ENCODE peak calls at places on chromosomes 11 and 22, in nine cellular contexts. N is heart left ventricle; A is PC-3; L is Peyer's patch; S is pancreas; R is naive thymus-derived CD4-positive, alpha-beta T cell; K is psoas muscle; W is heart right ventricle; P is GM06990. E is an unnamed sample.
A peak's percentile ranks its signal among the peaks of the same experiment; 100 is the strongest.

GRCh38 chr11:3808846-3809623 is 675 bp downstream of the PGAP2 start:
- DNase-seq in P (no peak), N (no peak), R (peak; percentile 31), S (no peak), A (peak; percentile 80), W (no peak), K (no peak), L (peak; percentile 35), E (no peak)

GRCh38 chr11:110928373-110928772 is 216.1 kb upstream of the ARHGAP20 start:
- DNase-seq in K (no peak), S (no peak), A (no peak), W (no peak), N (no peak), P (no peak), L (no peak), R (no peak), E (no peak)

GRCh38 chr22:27492566-27493201 is 308.9 kb downstream of the MN1 start:
- DNase-seq in N (no peak), R (no peak), P (no peak), A (no peak), K (no peak), S (no peak), W (no peak), L (no peak), E (no peak)

GRCh38 chr22:37121887-37122591 is 12.5 kb upstream of the TMPRSS6 start:
- DNase-seq in N (no peak), K (no peak), L (peak; percentile 88), R (peak; percentile 94), A (peak; percentile 56), W (no peak), S (no peak), P (peak; percentile 70), E (peak; percentile 56)

GRCh38 chr22:43745783-43746356 is 66.2 kb downstream of the EFCAB6 start:
- DNase-seq in L (no peak), P (no peak), A (no peak), S (no peak), N (no peak), K (no peak), W (no peak), R (no peak), E (no peak)

GRCh38 chr11:114605370-114605769 is 9.8 kb upstream of the NXPE4 start:
- DNase-seq in A (no peak), S (no peak), K (no peak), P (no peak), L (no peak), N (no peak), R (no peak), W (no peak), E (no peak)

GRCh38 chr22:33923660-33924246 is 3.5 kb upstream of the LARGE1 start:
- DNase-seq in R (no peak), K (no peak), P (no peak), S (no peak), N (peak; percentile 45), A (peak; percentile 56), W (no peak), L (peak; percentile 64), E (no peak)

GRCh38 chr11:69010964-69011623 is 2.0 kb downstream of the MRGPRF start:
- DNase-seq in K (peak; percentile 79), P (peak; percentile 39), N (peak; percentile 79), W (peak; percentile 77), S (peak; percentile 69), R (no peak), A (no peak), L (no peak), E (peak; percentile 81)

GRCh38 chr11:86115542-86116385 is 46.9 kb upstream of the PICALM start:
- DNase-seq in S (no peak), L (no peak), R (no peak), P (no peak), W (no peak), N (no peak), K (no peak), A (peak; percentile 22), E (no peak)

GRCh38 chr11:59787816-59788215 is 22.8 kb downstream of the MRPL16 start:
- DNase-seq in S (no peak), R (no peak), K (no peak), A (peak; percentile 23), N (no peak), W (no peak), P (no peak), L (no peak), E (no peak)

GRCh38 chr11:94933225-94934130 is 39.9 kb downstream of the CWC15 start:
- DNase-seq in A (peak; percentile 21), W (peak; percentile 43), K (no peak), S (no peak), P (no peak), R (no peak), N (peak; percentile 65), L (no peak), E (no peak)

GRCh38 chr22:25357606-25358420 is 138.4 kb downstream of the CRYBB2 start:
- DNase-seq in W (no peak), A (no peak), K (no peak), N (no peak), R (no peak), S (no peak), P (no peak), L (no peak), E (peak; percentile 41)

GRCh38 chr22:37633693-37634504 is 5.6 kb upstream of the SH3BP1 start:
- DNase-seq in P (peak; percentile 87), A (no peak), R (no peak), W (peak; percentile 90), L (peak; percentile 86), N (peak; percentile 92), K (peak; percentile 94), S (no peak), E (peak; percentile 90)

GRCh38 chr11:69821511-69822040 is 2.4 kb upstream of the FGF3 start:
- DNase-seq in S (no peak), P (no peak), L (no peak), A (no peak), R (no peak), N (no peak), W (no peak), K (no peak), E (no peak)

GRCh38 chr11:126880872-126881271 is 119.7 kb downstream of the KIRREL3 start:
- DNase-seq in S (no peak), R (no peak), N (no peak), A (no peak), P (no peak), W (no peak), L (no peak), K (no peak), E (no peak)

GRCh38 chr11:7759010-7759409 is 37.7 kb downstream of the OR5P2 start:
- DNase-seq in N (no peak), K (no peak), A (no peak), R (no peak), W (no peak), S (no peak), P (no peak), L (no peak), E (no peak)

GRCh38 chr22:19811811-19812771 is 42.6 kb downstream of the GNB1L start:
- DNase-seq in R (no peak), N (no peak), W (peak; percentile 32), A (no peak), K (no peak), P (no peak), S (peak; percentile 58), L (no peak), E (no peak)

GRCh38 chr22:19810381-19811141 is 44.1 kb downstream of the GNB1L start:
- DNase-seq in A (no peak), K (no peak), R (peak; percentile 11), W (peak; percentile 10), P (no peak), N (no peak), S (no peak), L (no peak), E (no peak)

GRCh38 chr22:19809741-19810140 is 44.9 kb downstream of the GNB1L start:
- DNase-seq in L (no peak), P (no peak), S (no peak), A (no peak), N (no peak), R (no peak), W (no peak), K (no peak), E (no peak)

GRCh38 chr22:19812910-19813309 is 41.8 kb downstream of the GNB1L start:
- DNase-seq in W (no peak), K (no peak), S (no peak), A (no peak), N (no peak), L (no peak), R (no peak), P (no peak), E (no peak)

DNA sequence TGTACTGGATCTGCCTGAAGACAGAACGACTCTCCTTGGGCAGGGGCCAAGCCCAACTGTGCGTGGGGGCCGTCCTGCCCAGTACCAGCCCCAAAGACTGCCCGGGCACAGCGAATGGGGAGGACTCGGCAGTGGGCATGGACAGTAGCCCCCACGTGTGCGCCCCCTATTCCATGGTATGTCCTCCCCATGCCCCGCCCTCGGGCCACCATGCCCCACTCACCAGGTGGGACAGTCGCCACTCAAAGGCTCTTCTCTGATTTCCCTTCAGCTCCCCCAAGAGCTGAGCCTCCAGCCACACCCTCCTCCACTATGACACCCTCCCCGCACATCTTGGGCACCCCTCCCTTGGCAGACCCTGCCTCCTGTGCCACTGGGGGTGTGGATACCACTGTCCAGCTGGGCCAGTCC is 43.5 kb downstream of the GNB1L start:
- DNase-seq in A (no peak), S (no peak), L (no peak), P (no peak), R (no peak), K (no peak), N (no peak), W (no peak), E (no peak)
- H3K4me3 ChIP-seq in A (no peak overlapping the region), S (no peak overlapping the region), L (no peak overlapping the region), P (no peak overlapping the region), R (no peak overlapping the region), K (no peak overlapping the region), N (no peak overlapping the region), W (no peak overlapping the region), E (no peak overlapping the region)

GRCh38 chr22:30922151-30922611 is 46.4 kb downstream of the MORC2 start:
- DNase-seq in P (peak; percentile 37), L (peak; percentile 59), W (peak; percentile 81), N (peak; percentile 72), S (peak; percentile 87), A (no peak), R (peak; percentile 76), K (peak; percentile 83), E (peak; percentile 87)
- H3K4me3 ChIP-seq in P (no peak overlapping the region), L (peak overlapping the region; percentile 30), W (peak overlapping the region; percentile 54), N (peak overlapping the region; percentile 47), S (peak overlapping the region; percentile 43), A (no peak overlapping the region), R (peak overlapping the region; percentile 44), K (peak overlapping the region; percentile 68), E (peak overlapping the region; percentile 49)

DNA sequence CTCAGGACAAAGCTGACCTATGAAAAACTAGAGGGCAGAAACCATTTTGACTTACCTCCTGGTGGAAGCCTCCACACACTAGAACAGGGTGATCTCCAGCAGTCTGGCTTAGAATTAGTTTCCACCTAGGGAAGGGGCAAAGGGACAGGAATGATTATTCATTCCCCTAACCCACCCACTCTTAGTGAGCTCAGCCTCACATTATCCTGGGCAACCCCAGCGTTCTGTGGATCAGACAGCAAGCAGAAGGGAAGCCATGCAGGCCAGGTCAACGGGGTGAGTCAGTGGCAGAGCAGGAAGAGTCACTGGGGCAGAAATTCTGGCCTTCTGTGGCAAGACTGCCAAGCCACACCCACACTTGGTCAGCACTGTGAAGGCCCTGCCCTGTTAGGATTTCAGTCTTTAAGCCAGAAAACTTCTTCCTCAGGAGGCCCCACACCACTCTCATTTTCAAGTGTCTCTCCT is 10.5 kb downstream of the NUMA1 start:
- DNase-seq in K (peak; percentile 94), S (peak; percentile 79), P (peak; percentile 25), A (peak; percentile 90), N (peak; percentile 91), L (peak; percentile 26), R (no peak), W (peak; percentile 74), E (peak; percentile 89)
- H3K4me3 ChIP-seq in K (peak overlapping the region; percentile 44), S (peak overlapping the region; percentile 11), P (peak overlapping the region; percentile 44), A (peak overlapping the region; percentile 26), N (no peak overlapping the region), L (no peak overlapping the region), R (no peak overlapping the region), W (no peak overlapping the region), E (peak overlapping the region; percentile 28)

GRCh38 chr22:19522881-19523239 is 1.4 kb downstream of the CLDN5 start:
- DNase-seq in K (no peak), W (peak; percentile 14), N (no peak), P (no peak), S (no peak), A (no peak), L (no peak), R (no peak), E (no peak)
- H3K4me3 ChIP-seq in K (peak overlapping the region; percentile 64), W (peak overlapping the region; percentile 75), N (peak overlapping the region; percentile 64), P (no peak overlapping the region), S (peak overlapping the region; percentile 36), A (no peak overlapping the region), L (no peak overlapping the region), R (no peak overlapping the region), E (peak overlapping the region; percentile 49)

E was measured in upper lobe of right lung.